ENCODE peak calls at places on chromosomes 4 and X, in ten cellular contexts. Q, C, Y, H, K, E, S, N, G and X are unnamed samples.
A peak's percentile ranks its signal among the peaks of the same experiment; 100 is the strongest.

GRCh38 chr4:164888096-164888495 is 11.1 kb downstream of the APELA start:
- DNase-seq in N (no peak), E (no peak), Q (no peak), H (no peak), C (no peak), S (no peak), G (no peak), K (no peak), Y (no peak), X (no peak)

GRCh38 chr4:142645478-142646108 is 200.5 kb downstream of the INPP4B start:
- DNase-seq in Y (no peak), Q (no peak), H (no peak), S (no peak), G (no peak), N (no peak), K (no peak), E (no peak), C (no peak), X (no peak)

GRCh38 chrX:15605233-15605632 is 4.5 kb upstream of the ACE2 start:
- DNase-seq in N (no peak), Q (no peak), G (peak; percentile 43), H (no peak), S (no peak), C (no peak), E (no peak), K (no peak), Y (no peak), X (no peak)

GRCh38 chr4:89823416-89823815 is 13.5 kb downstream of the SNCA start:
- DNase-seq in E (peak; percentile 11), Y (no peak), C (no peak), N (no peak), K (no peak), S (no peak), H (no peak), Q (no peak), G (no peak), X (no peak)

GRCh38 chr4:128191115-128191897 is 96.3 kb downstream of the PGRMC2 start:
- DNase-seq in S (peak; percentile 36), E (peak; percentile 77), G (peak; percentile 83), Q (peak; percentile 60), C (no peak), Y (peak; percentile 60), H (peak; percentile 65), K (peak; percentile 31), N (peak; percentile 60), X (peak; percentile 55)

GRCh38 chr4:112766422-112766821 is 129.5 kb downstream of the LARP7 start:
- DNase-seq in N (no peak), K (no peak), H (peak; percentile 63), Y (no peak), C (no peak), S (no peak), E (peak; percentile 17), G (peak; percentile 49), Q (peak; percentile 26), X (no peak)

GRCh38 chr4:87557348-87557747 is 28.2 kb upstream of the SPARCL1 start:
- DNase-seq in C (no peak), H (no peak), Y (no peak), K (no peak), E (no peak), Q (no peak), G (no peak), S (no peak), N (no peak), X (no peak)

GRCh38 chr4:24472514-24473308 is 111.6 kb downstream of the DHX15 start:
- DNase-seq in S (no peak), C (peak; percentile 16), E (peak; percentile 74), H (peak; percentile 83), K (peak; percentile 87), Y (peak; percentile 72), Q (peak; percentile 82), G (peak; percentile 92), N (peak; percentile 86), X (peak; percentile 79)

GRCh38 chrX:19543951-19544359 is 28.6 kb upstream of the MAP3K15 start:
- DNase-seq in Q (no peak), H (no peak), C (no peak), S (no peak), G (no peak), Y (no peak), E (no peak), K (peak; percentile 29), N (no peak), X (no peak)

GRCh38 chr4:104263100-104263499 is 231.6 kb downstream of the CXXC4 start:
- DNase-seq in Y (no peak), G (no peak), K (no peak), Q (no peak), E (no peak), S (no peak), N (no peak), H (no peak), C (no peak), X (no peak)

GRCh38 chr4:157115613-157116340 is 39.8 kb downstream of the GLRB start:
- DNase-seq in G (peak; percentile 9), S (peak; percentile 7), E (peak; percentile 77), Q (no peak), K (no peak), H (no peak), N (no peak), Y (no peak), C (no peak), X (no peak)

GRCh38 chr4:100986360-100986868 is 360.9 kb downstream of the PPP3CA start:
- DNase-seq in K (no peak), Q (no peak), G (peak; percentile 21), S (no peak), N (peak; percentile 56), E (no peak), H (no peak), Y (no peak), C (no peak), X (peak; percentile 45)

GRCh38 chrX:137848291-137848905 is 282.5 kb downstream of the ZIC3 start:
- DNase-seq in K (no peak), G (no peak), N (no peak), Y (no peak), Q (no peak), E (no peak), C (no peak), H (no peak), S (no peak), X (no peak)

GRCh38 chr4:83197555-83198235 is 83.2 kb upstream of the PLAC8 start:
- DNase-seq in E (no peak), S (no peak), G (no peak), C (no peak), N (no peak), Q (peak; percentile 37), Y (peak; percentile 80), K (peak; percentile 31), H (no peak), X (peak; percentile 70)

GRCh38 chr4:152981842-152982241 is 45.7 kb downstream of the FHDC1 start:
- DNase-seq in C (no peak), E (no peak), S (no peak), N (no peak), G (no peak), Q (no peak), K (no peak), Y (no peak), H (no peak), X (no peak)

GRCh38 chrX:41796577-41796976 is 72.6 kb downstream of the GPR82 start:
- DNase-seq in G (no peak), N (no peak), K (no peak), E (no peak), H (no peak), Y (no peak), S (no peak), C (no peak), Q (no peak), X (no peak)
- H3K27ac ChIP-seq in G (no peak overlapping the region), N (no peak overlapping the region), K (no peak overlapping the region), E (no peak overlapping the region), H (no peak overlapping the region), Y (no peak overlapping the region), S (no peak overlapping the region), C (no peak overlapping the region), Q (no peak overlapping the region), X (no peak overlapping the region)

GRCh38 chr4:19547463-19547862 is 704.2 kb upstream of the SLIT2 start:
- DNase-seq in E (no peak), H (no peak), Y (no peak), C (no peak), Q (no peak), K (no peak), S (no peak), G (no peak), N (no peak), X (no peak)
- H3K9me3 ChIP-seq in E (no peaks in the 10 kb centered on the region), H (no peaks in the 10 kb centered on the region), Y (no peaks in the 10 kb centered on the region), C (no peaks in the 10 kb centered on the region), Q (no peaks in the 10 kb centered on the region), K (no peaks in the 10 kb centered on the region), S (no peaks in the 10 kb centered on the region), G (no peaks in the 10 kb centered on the region), N (no peaks in the 10 kb centered on the region), X (no peaks in the 10 kb centered on the region)

GRCh38 chr4:11904991-11905760 is 476.5 kb upstream of the HS3ST1 start:
- DNase-seq in Y (no peak), N (no peak), G (no peak), K (no peak), H (no peak), Q (no peak), E (no peak), C (no peak), S (no peak), X (no peak)

GRCh38 chr4:11908712-11909111 is 480.0 kb upstream of the HS3ST1 start:
- DNase-seq in H (no peak), G (no peak), Q (no peak), E (no peak), K (no peak), Y (no peak), S (no peak), N (no peak), C (no peak), X (no peak)

GRCh38 chr4:11910780-11911179 is 482.1 kb upstream of the HS3ST1 start:
- DNase-seq in N (no peak), K (no peak), H (no peak), C (no peak), G (no peak), S (no peak), E (no peak), Y (no peak), Q (no peak), X (no peak)

GRCh38 chr4:11904117-11904535 is 475.4 kb upstream of the HS3ST1 start:
- DNase-seq in H (peak; percentile 9), N (no peak), K (peak; percentile 40), E (no peak), Y (peak; percentile 24), C (no peak), S (no peak), G (no peak), Q (peak; percentile 51), X (peak; percentile 50)

DNA sequence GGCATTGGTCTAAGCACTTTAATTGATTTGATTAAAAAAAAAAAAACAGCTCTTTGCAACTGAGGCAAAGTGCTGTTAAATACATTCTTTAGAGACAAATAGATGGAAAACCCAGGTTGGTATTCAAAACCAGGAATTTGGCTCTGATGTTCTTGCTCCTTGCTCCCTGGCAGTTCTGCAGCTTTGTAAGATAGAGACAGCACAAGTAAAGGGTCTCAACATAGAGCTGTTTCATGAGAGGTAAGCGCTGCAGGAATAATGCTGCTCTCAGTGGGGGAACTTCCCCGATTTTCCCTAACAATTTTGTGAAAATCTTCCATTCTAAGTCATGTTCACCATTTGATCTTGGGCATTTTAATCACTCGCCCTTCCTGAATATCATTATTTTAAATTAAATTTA is 479.5 kb upstream of the HS3ST1 start:
- DNase-seq in K (no peak), S (no peak), N (no peak), Q (no peak), C (no peak), E (no peak), G (no peak), H (no peak), Y (no peak), X (no peak)
- H3K27ac ChIP-seq in K (no peak overlapping the region), S (no peak overlapping the region), N (no peak overlapping the region), Q (no peak overlapping the region), C (no peak overlapping the region), E (no peak overlapping the region), G (no peak overlapping the region), H (no peak overlapping the region), Y (no peak overlapping the region), X (no peak overlapping the region)

GRCh38 chrX:97844943-97845342 is 961.2 kb downstream of the RPA4 start:
- DNase-seq in Q (no peak), H (no peak), S (no peak), K (no peak), C (no peak), N (no peak), Y (no peak), G (no peak), E (no peak), X (no peak)
- H3K9me3 ChIP-seq in Q (no peaks in the 10 kb centered on the region), H (no peaks in the 10 kb centered on the region), S (no peaks in the 10 kb centered on the region), K (no peaks in the 10 kb centered on the region), C (no peaks in the 10 kb centered on the region), N (no peaks in the 10 kb centered on the region), Y (no peaks in the 10 kb centered on the region), G (no peaks in the 10 kb centered on the region), E (peaks cover 48% of the 10 kb centered on the region), X (no peaks in the 10 kb centered on the region)